ENCODE peak calls at places on chromosomes 3 and 15, in four cellular contexts. J is activated CD4-positive, alpha-beta T cell treated with anti-CD3 and anti-CD28 coated beads for 36 hours; W is body of pancreas; R is hepatic stellate cell. Y is an unnamed sample.

GRCh38 chr3:71168043-71168720 is 415.3 kb downstream of the FOXP1 start:
- DNase-seq in J (no peak), W (no peak), R (no peak), Y (no peak)

GRCh38 chr15:65338366-65338765 is 33.9 kb downstream of the RNU5B-1 start:
- DNase-seq in J (no peak), W (no peak), R (no peak), Y (no peak)

GRCh38 chr3:110165753-110166152 is 828.4 kb upstream of the DPPA4 start:
- DNase-seq in J (no peak), W (peak), R (no peak), Y (no peak)

GRCh38 chr3:173398111-173398479 is 551 bp downstream of the NLGN1 start:
- DNase-seq in J (no peak), W (no peak), R (no peak), Y (peak)

GRCh38 chr3:111496894-111497559 is 45.0 kb upstream of the CD96 start:
- DNase-seq in J (no peak), W (no peak), R (no peak), Y (no peak)

GRCh38 chr15:68631621-68632051 is 52.8 kb downstream of the CORO2B start:
- DNase-seq in J (no peak), W (peak), R (no peak), Y (no peak)

GRCh38 chr3:87359807-87360206 is 83.4 kb upstream of the POU1F1 start:
- DNase-seq in J (no peak), W (peak), R (no peak), Y (no peak)

GRCh38 chr3:195171093-195171873 is 99.7 kb downstream of the XXYLT1 start:
- DNase-seq in J (no peak), W (no peak), R (no peak), Y (no peak)

GRCh38 chr3:157119369-157119951 is 40.5 kb downstream of the CCNL1 start:
- DNase-seq in J (peak), W (peak), R (no peak), Y (no peak)

GRCh38 chr15:70430029-70430428 is 332.3 kb upstream of the TLE3 start:
- DNase-seq in J (no peak), W (no peak), R (no peak), Y (no peak)

GRCh38 chr3:129745253-129745652 is 138.8 kb upstream of the PLXND1 start:
- DNase-seq in J (no peak), W (no peak), R (no peak), Y (no peak)

GRCh38 chr3:4740397-4741105 is 238.7 kb upstream of the BHLHE40 start:
- DNase-seq in J (no peak), W (no peak), R (no peak), Y (no peak)

GRCh38 chr3:112167758-112168157 is 34.7 kb upstream of the GCSAM start:
- DNase-seq in J (no peak), W (no peak), R (no peak), Y (no peak)

GRCh38 chr3:36911990-36912804 is 32.7 kb downstream of the TRANK1 start:
- DNase-seq in J (peak), W (no peak), R (peak), Y (peak)

GRCh38 chr3:159844383-159844730 is 144.3 kb upstream of the IL12A start:
- DNase-seq in J (no peak), W (no peak), R (no peak), Y (no peak)

GRCh38 chr3:17967111-17967510 is 224.7 kb upstream of the TBC1D5 start:
- DNase-seq in J (no peak), W (no peak), R (no peak), Y (no peak)

GRCh38 chr15:89657691-89658200 is 2.5 kb upstream of the KIF7 start:
- DNase-seq in J (no peak), W (no peak), R (no peak), Y (no peak)

GRCh38 chr3:127549826-127550487 is 40.6 kb downstream of the TPRA1 start:
- DNase-seq in J (no peak), W (no peak), R (no peak), Y (no peak)

GRCh38 chr3:66618066-66618465 is 117.2 kb upstream of the LRIG1 start:
- DNase-seq in J (no peak), W (no peak), R (peak), Y (no peak)

GRCh38 chr3:177811111-177811510 is 613.8 kb upstream of the TBL1XR1 start:
- DNase-seq in J (no peak), W (no peak), R (no peak), Y (no peak)

GRCh38 chr3:188978772-188979171 is 193.0 kb upstream of the TPRG1 start:
- DNase-seq in J (no peak), W (peak), R (peak), Y (peak)

GRCh38 chr15:28992996-28993719 is 107.4 kb downstream of the APBA2 start:
- DNase-seq in J (no peak), W (no peak), R (peak), Y (no peak)

GRCh38 chr3:193016437-193016887 is 98.8 kb upstream of the MB21D2 start:
- DNase-seq in J (no peak), W (peak), R (no peak), Y (no peak)

GRCh38 chr3:144921710-144922109 is 950.1 kb downstream of the DIPK2A start:
- DNase-seq in J (no peak), W (no peak), R (no peak), Y (no peak)

GRCh38 chr15:86735244-86736040 is 655.8 kb downstream of the AGBL1 start:
- DNase-seq in J (no peak), W (no peak), R (no peak), Y (no peak)

GRCh38 chr15:60374628-60375081 is 23.1 kb downstream of the ANXA2 start:
- DNase-seq in J (peak), W (peak), R (peak), Y (peak)

Y was measured in HTR-8/SVneo.